ENCODE peak calls at places on chromosomes 11 and 22, in eight cellular contexts. C is ACHN; A is stimulated activated CD4-positive, alpha-beta T cell treated with anti-CD3 and anti-CD28 coated beads, Interleukin-12 subunit alpha, Interleukin-12 subunit beta, amount 100 ng/mL, for 4 hours; Z is BJ; D is RKO; U is HepG2; T is KG1; P is endothelial cell. F is an unnamed sample.

GRCh38 chr11:88300888-88301477 is 36.6 kb downstream of the CTSC start:
- DNase-seq in C (no peak), A (no peak), Z (no peak), D (no peak), U (no peak), T (no peak), P (no peak), F (no peak)

GRCh38 chr22:23772315-23773246 is at the start of gene MMP11:
- DNase-seq in C (peak), A (peak), Z (no peak), D (peak), U (no peak), T (no peak), P (peak), F (no peak)

GRCh38 chr11:43955381-43956118 is 13.1 kb downstream of the C11orf96 start:
- DNase-seq in C (no peak), A (no peak), Z (no peak), D (no peak), U (no peak), T (no peak), P (no peak), F (no peak)

GRCh38 chr11:69599502-69599901 is 41.5 kb upstream of the CCND1 start:
- DNase-seq in C (no peak), A (no peak), Z (no peak), D (no peak), U (no peak), T (no peak), P (no peak), F (no peak)

GRCh38 chr11:2289350-2289749 is 12.4 kb downstream of the C11orf21 start:
- DNase-seq in C (no peak), A (no peak), Z (no peak), D (no peak), U (no peak), T (no peak), P (no peak), F (no peak)

GRCh38 chr11:117915672-117916235 is 13.4 kb downstream of the TMPRSS13 start:
- DNase-seq in C (no peak), A (no peak), Z (no peak), D (no peak), U (no peak), T (no peak), P (no peak), F (no peak)

GRCh38 chr11:73257342-73258103 is 14.6 kb upstream of the P2RY6 start:
- DNase-seq in C (peak), A (no peak), Z (peak), D (peak), U (peak), T (no peak), P (no peak), F (peak)

GRCh38 chr22:42780070-42780540 is 59.4 kb upstream of the A4GALT start:
- DNase-seq in C (peak), A (no peak), Z (peak), D (peak), U (peak), T (peak), P (peak), F (peak)

GRCh38 chr11:44030276-44030932 is 17.4 kb upstream of the ACCSL start:
- DNase-seq in C (no peak), A (no peak), Z (no peak), D (no peak), U (no peak), T (no peak), P (no peak), F (no peak)

GRCh38 chr22:50246242-50247175 is 1.7 kb upstream of the TUBGCP6 start:
- DNase-seq in C (no peak), A (no peak), Z (no peak), D (no peak), U (peak), T (no peak), P (no peak), F (no peak)

GRCh38 chr22:26487996-26488395 is 4.3 kb downstream of the SRRD start:
- DNase-seq in C (no peak), A (no peak), Z (no peak), D (no peak), U (no peak), T (no peak), P (no peak), F (no peak)

GRCh38 chr11:116913000-116913399 is 75.6 kb upstream of the APOA1 start:
- DNase-seq in C (no peak), A (no peak), Z (peak), D (no peak), U (no peak), T (no peak), P (no peak), F (peak)

GRCh38 chr11:7020183-7020917 is at the start of the genes NLRP14 and ZNF214:
- DNase-seq in C (peak), A (no peak), Z (peak), D (peak), U (peak), T (no peak), P (peak), F (peak)

GRCh38 chr11:99325807-99326206 is 305.1 kb downstream of the CNTN5 start:
- DNase-seq in C (peak), A (no peak), Z (no peak), D (peak), U (peak), T (no peak), P (no peak), F (no peak)

GRCh38 chr11:63277345-63277943 is 34.0 kb upstream of the SLC22A25 start:
- DNase-seq in C (no peak), A (no peak), Z (no peak), D (peak), U (peak), T (no peak), P (no peak), F (no peak)

GRCh38 chr11:30365793-30366517 is 43.1 kb downstream of the ARL14EP start:
- DNase-seq in C (no peak), A (no peak), Z (no peak), D (no peak), U (no peak), T (no peak), P (no peak), F (no peak)

GRCh38 chr11:132402056-132402684 is 1031.8 kb downstream of the NTM start:
- DNase-seq in C (peak), A (no peak), Z (no peak), D (peak), U (no peak), T (no peak), P (peak), F (no peak)

GRCh38 chr11:38543311-38543710 is 1945.3 kb upstream of the RAG2 start:
- DNase-seq in C (no peak), A (no peak), Z (peak), D (no peak), U (no peak), T (no peak), P (no peak), F (no peak)

GRCh38 chr11:69509846-69510390 is 28.5 kb downstream of the LINC01488 start:
- DNase-seq in C (no peak), A (no peak), Z (no peak), D (no peak), U (no peak), T (no peak), P (no peak), F (no peak)

GRCh38 chr11:114061053-114062049 is 1.8 kb downstream of the ZBTB16 start:
- DNase-seq in C (no peak), A (no peak), Z (no peak), D (no peak), U (no peak), T (peak), P (peak), F (no peak)

GRCh38 chr11:75342966-75343870 is 8.2 kb downstream of the ARRB1 start:
- DNase-seq in C (no peak), A (no peak), Z (no peak), D (peak), U (peak), T (no peak), P (no peak), F (no peak)

GRCh38 chr11:94851864-94852581 is 83.9 kb downstream of the AMOTL1 start:
- DNase-seq in C (no peak), A (no peak), Z (no peak), D (no peak), U (no peak), T (no peak), P (no peak), F (no peak)

GRCh38 chr11:106399075-106399500 is 321.6 kb downstream of the AASDHPPT start:
- DNase-seq in C (peak), A (no peak), Z (peak), D (peak), U (no peak), T (no peak), P (no peak), F (peak)

GRCh38 chr11:77113382-77114088 is 10.9 kb downstream of the OMP start:
- DNase-seq in C (peak), A (no peak), Z (no peak), D (peak), U (no peak), T (no peak), P (peak), F (no peak)

F was measured in HFF-Myc.